ENCODE peak calls at places on chromosomes 3 and 15, in six cellular contexts. One of them, this sample, is unnamed.
A peak's percentile ranks its signal among the peaks of the same experiment; 100 is the strongest.

GRCh38 chr3:64150527-64151238 is 74.6 kb downstream of the PRICKLE2 start:
- DNase-seq in pancreas: peak; percentile 82
- DNase-seq in EL: peak; percentile 75
- DNase-seq in NCI-H1436: peak; percentile 46
- DNase-seq in AG09309: peak; percentile 53
- DNase-seq in kidney epithelial cell: no peak
- DNase-seq in this sample: peak; percentile 81

GRCh38 chr15:79172032-79172481 is 81.5 kb upstream of the RASGRF1 start:
- DNase-seq in pancreas: no peak
- DNase-seq in EL: no peak
- DNase-seq in NCI-H1436: no peak
- DNase-seq in AG09309: no peak
- DNase-seq in kidney epithelial cell: no peak
- DNase-seq in this sample: no peak

GRCh38 chr15:84983711-84984110 is 2.1 kb downstream of the PDE8A start:
- DNase-seq in pancreas: no peak
- DNase-seq in EL: no peak
- DNase-seq in NCI-H1436: no peak
- DNase-seq in AG09309: no peak
- DNase-seq in kidney epithelial cell: no peak
- DNase-seq in this sample: no peak

GRCh38 chr15:61459785-61460707 is 230.9 kb upstream of the RORA start:
- DNase-seq in pancreas: no peak
- DNase-seq in EL: peak; percentile 15
- DNase-seq in NCI-H1436: no peak
- DNase-seq in AG09309: peak; percentile 42
- DNase-seq in kidney epithelial cell: no peak
- DNase-seq in this sample: no peak

GRCh38 chr3:127684871-127685707 is 12.3 kb downstream of the ABTB1 start:
- DNase-seq in pancreas: peak; percentile 10
- DNase-seq in EL: no peak
- DNase-seq in NCI-H1436: no peak
- DNase-seq in AG09309: no peak
- DNase-seq in kidney epithelial cell: no peak
- DNase-seq in this sample: peak; percentile 54

GRCh38 chr3:194711913-194712312 is 26.2 kb downstream of the FAM43A start:
- DNase-seq in pancreas: no peak
- DNase-seq in EL: peak; percentile 93
- DNase-seq in NCI-H1436: no peak
- DNase-seq in AG09309: peak; percentile 89
- DNase-seq in kidney epithelial cell: peak; percentile 99
- DNase-seq in this sample: no peak

GRCh38 chr3:171328419-171329082 is 131.7 kb downstream of the TNIK start:
- DNase-seq in pancreas: no peak
- DNase-seq in EL: peak; percentile 30
- DNase-seq in NCI-H1436: peak; percentile 28
- DNase-seq in AG09309: no peak
- DNase-seq in kidney epithelial cell: no peak
- DNase-seq in this sample: peak; percentile 65

GRCh38 chr3:128369106-128369708 is 97.5 kb downstream of the DNAJB8 start:
- DNase-seq in pancreas: no peak
- DNase-seq in EL: no peak
- DNase-seq in NCI-H1436: no peak
- DNase-seq in AG09309: no peak
- DNase-seq in kidney epithelial cell: no peak
- DNase-seq in this sample: no peak

GRCh38 chr3:67940200-67940952 is 286.0 kb upstream of the SUCLG2 start:
- DNase-seq in pancreas: no peak
- DNase-seq in EL: no peak
- DNase-seq in NCI-H1436: no peak
- DNase-seq in AG09309: no peak
- DNase-seq in kidney epithelial cell: no peak
- DNase-seq in this sample: no peak

GRCh38 chr15:74808840-74809229 is 3.8 kb upstream of the LMAN1L start:
- DNase-seq in pancreas: no peak
- DNase-seq in EL: no peak
- DNase-seq in NCI-H1436: no peak
- DNase-seq in AG09309: no peak
- DNase-seq in kidney epithelial cell: no peak
- DNase-seq in this sample: no peak

GRCh38 chr3:132784502-132785025 is 62.4 kb upstream of the NPHP3 start:
- DNase-seq in pancreas: no peak
- DNase-seq in EL: peak; percentile 34
- DNase-seq in NCI-H1436: no peak
- DNase-seq in AG09309: no peak
- DNase-seq in kidney epithelial cell: no peak
- DNase-seq in this sample: no peak

GRCh38 chr15:93719941-93720351 is 511.4 kb upstream of the MCTP2 start:
- DNase-seq in pancreas: no peak
- DNase-seq in EL: no peak
- DNase-seq in NCI-H1436: no peak
- DNase-seq in AG09309: no peak
- DNase-seq in kidney epithelial cell: no peak
- DNase-seq in this sample: no peak

GRCh38 chr3:76024640-76025039 is 239.3 kb upstream of the ZNF717 start:
- DNase-seq in pancreas: no peak
- DNase-seq in EL: peak; percentile 20
- DNase-seq in NCI-H1436: no peak
- DNase-seq in AG09309: no peak
- DNase-seq in kidney epithelial cell: no peak
- DNase-seq in this sample: no peak

GRCh38 chr3:28940530-28940929 is 340.3 kb upstream of the RBMS3 start:
- DNase-seq in pancreas: no peak
- DNase-seq in EL: peak; percentile 88
- DNase-seq in NCI-H1436: no peak
- DNase-seq in AG09309: peak; percentile 86
- DNase-seq in kidney epithelial cell: peak; percentile 82
- DNase-seq in this sample: no peak

GRCh38 chr15:30033763-30034162 is 49.0 kb upstream of the GOLGA8J start:
- DNase-seq in pancreas: no peak
- DNase-seq in EL: no peak
- DNase-seq in NCI-H1436: no peak
- DNase-seq in AG09309: no peak
- DNase-seq in kidney epithelial cell: no peak
- DNase-seq in this sample: no peak

GRCh38 chr3:46076606-46077005 is 49.3 kb upstream of the XCR1 start:
- DNase-seq in pancreas: no peak
- DNase-seq in EL: peak; percentile 29
- DNase-seq in NCI-H1436: no peak
- DNase-seq in AG09309: no peak
- DNase-seq in kidney epithelial cell: no peak
- DNase-seq in this sample: no peak

GRCh38 chr15:96340611-96341464 is 10.3 kb downstream of the NR2F2 start:
- DNase-seq in pancreas: peak; percentile 76
- DNase-seq in EL: peak; percentile 53
- DNase-seq in NCI-H1436: no peak
- DNase-seq in AG09309: no peak
- DNase-seq in kidney epithelial cell: no peak
- DNase-seq in this sample: peak; percentile 79

GRCh38 chr3:150378467-150378751 is 29.7 kb upstream of the TSC22D2 start:
- DNase-seq in pancreas: no peak
- DNase-seq in EL: no peak
- DNase-seq in NCI-H1436: no peak
- DNase-seq in AG09309: no peak
- DNase-seq in kidney epithelial cell: no peak
- DNase-seq in this sample: no peak

GRCh38 chr3:14275962-14276909 is 97.6 kb downstream of the LSM3 start:
- DNase-seq in pancreas: no peak
- DNase-seq in EL: no peak
- DNase-seq in NCI-H1436: no peak
- DNase-seq in AG09309: no peak
- DNase-seq in kidney epithelial cell: no peak
- DNase-seq in this sample: no peak

GRCh38 chr15:68812596-68813548 is 7.8 kb downstream of the ANP32A start:
- DNase-seq in pancreas: no peak
- DNase-seq in EL: peak; percentile 40
- DNase-seq in NCI-H1436: no peak
- DNase-seq in AG09309: no peak
- DNase-seq in kidney epithelial cell: no peak
- DNase-seq in this sample: no peak

GRCh38 chr3:163327086-163327485 is 1751.2 kb downstream of the SI start:
- DNase-seq in pancreas: no peak
- DNase-seq in EL: no peak
- DNase-seq in NCI-H1436: no peak
- DNase-seq in AG09309: no peak
- DNase-seq in kidney epithelial cell: no peak
- DNase-seq in this sample: no peak

GRCh38 chr3:142088522-142088921 is 60.8 kb downstream of the TFDP2 start:
- DNase-seq in pancreas: no peak
- DNase-seq in EL: peak; percentile 78
- DNase-seq in NCI-H1436: no peak
- DNase-seq in AG09309: no peak
- DNase-seq in kidney epithelial cell: peak; percentile 29
- DNase-seq in this sample: no peak

GRCh38 chr3:106862067-106862466 is 515.2 kb upstream of the CCDC54 start:
- DNase-seq in pancreas: no peak
- DNase-seq in EL: peak; percentile 66
- DNase-seq in NCI-H1436: no peak
- DNase-seq in AG09309: no peak
- DNase-seq in kidney epithelial cell: peak; percentile 9
- DNase-seq in this sample: no peak

GRCh38 chr3:126287536-126288181 is 69.5 kb downstream of the KLF15 start:
- DNase-seq in pancreas: peak; percentile 91
- DNase-seq in EL: peak; percentile 65
- DNase-seq in NCI-H1436: no peak
- DNase-seq in AG09309: no peak
- DNase-seq in kidney epithelial cell: peak; percentile 35
- DNase-seq in this sample: peak; percentile 82

This sample was measured in upper lobe of right lung.